ENCODE peak calls at places on chromosomes 5 and 9, in seven cellular contexts. H is CD14-positive monocyte; K is HL-60; Q is NCI-H510A treated with DMSO at 0.1 percent for 48 hours; O is GM10248; T is fibroblast of villous mesenchyme; F is activated CD4-positive, alpha-beta T cell treated with anti-CD3 and anti-CD28 coated beads, Interleukin-2, amount 50 U/mL, for 1 hour. Z is an unnamed sample.

GRCh38 chr5:137361275-137361674 is 137.9 kb downstream of the SPOCK1 start:
- DNase-seq in H (no peak), K (no peak), Q (no peak), O (no peak), T (peak), F (no peak), Z (no peak)

GRCh38 chr9:94222870-94223269 is 36.2 kb upstream of the ZNF169 start:
- DNase-seq in H (no peak), K (no peak), Q (no peak), O (no peak), T (no peak), F (no peak), Z (no peak)

GRCh38 chr9:6907772-6908381 is 150.1 kb downstream of the KDM4C start:
- DNase-seq in H (no peak), K (no peak), Q (peak), O (no peak), T (peak), F (no peak), Z (no peak)

GRCh38 chr5:16666861-16667481 is 50.2 kb upstream of the RETREG1 start:
- DNase-seq in H (no peak), K (peak), Q (peak), O (no peak), T (peak), F (peak), Z (no peak)

GRCh38 chr5:120958877-120959485 is 494.9 kb downstream of the PRR16 start:
- DNase-seq in H (no peak), K (no peak), Q (no peak), O (no peak), T (no peak), F (no peak), Z (no peak)

GRCh38 chr5:172901012-172901780 is 58.0 kb upstream of the RPL26L1 start:
- DNase-seq in H (no peak), K (no peak), Q (no peak), O (no peak), T (peak), F (no peak), Z (no peak)

GRCh38 chr9:133377721-133378216 is 1.6 kb downstream of the STKLD1 start:
- DNase-seq in H (no peak), K (no peak), Q (peak), O (no peak), T (no peak), F (no peak), Z (no peak)

GRCh38 chr5:112914584-112914983 is 7.4 kb downstream of the REEP5 start:
- DNase-seq in H (no peak), K (no peak), Q (no peak), O (no peak), T (no peak), F (no peak), Z (no peak)

GRCh38 chr5:30968971-30969370 is 224.5 kb upstream of the CDH6 start:
- DNase-seq in H (no peak), K (no peak), Q (no peak), O (no peak), T (no peak), F (no peak), Z (no peak)

GRCh38 chr5:39131210-39132127 is 57.3 kb upstream of the RICTOR start:
- DNase-seq in H (no peak), K (no peak), Q (no peak), O (no peak), T (no peak), F (no peak), Z (no peak)

GRCh38 chr9:122110100-122110833 is 17.2 kb upstream of the TTLL11 start:
- DNase-seq in H (no peak), K (no peak), Q (no peak), O (no peak), T (no peak), F (no peak), Z (no peak)

GRCh38 chr5:89582768-89583339 is 699.9 kb upstream of the MEF2C start:
- DNase-seq in H (no peak), K (no peak), Q (no peak), O (no peak), T (no peak), F (no peak), Z (no peak)

GRCh38 chr5:8508196-8508595 is 639.2 kb downstream of the MTRR start:
- DNase-seq in H (no peak), K (no peak), Q (no peak), O (no peak), T (no peak), F (no peak), Z (no peak)